ENCODE peak calls at places on chromosomes 2 and 18, in ten cellular contexts. Y is right lobe of liver, D is mammary epithelial cell, X is GM12865, U is A549, G is fibroblast of lung, I is fibroblast of the aortic adventitia, Z is skeletal muscle cell, E is brain microvascular endothelial cell, P is cardiac fibroblast. R is an unnamed sample.

GRCh38 chr2:25301453-25302352 is 40.0 kb downstream of the DNMT3A start:
- DNase-seq in Y (no peak), D (peak; percentile 96), X (peak; percentile 97), U (no peak), G (peak; percentile 65), I (peak; percentile 52), Z (peak; percentile 62), E (peak; percentile 67), P (peak; percentile 79), R (peak; percentile 23)

GRCh38 chr2:239293450-239294430 is 107.1 kb downstream of the HDAC4 start:
- DNase-seq in Y (no peak), D (no peak), X (peak; percentile 61), U (no peak), G (no peak), I (no peak), Z (no peak), E (no peak), P (no peak), R (no peak)

GRCh38 chr2:148528356-148529064 is 116.0 kb upstream of the EPC2 start:
- DNase-seq in Y (no peak), D (no peak), X (peak; percentile 39), U (no peak), G (no peak), I (no peak), Z (no peak), E (no peak), P (no peak), R (peak; percentile 82)

GRCh38 chr2:171794918-171795317 is 99.1 kb downstream of the SLC25A12 start:
- DNase-seq in Y (no peak), D (no peak), X (no peak), U (no peak), G (no peak), I (no peak), Z (no peak), E (no peak), P (no peak), R (no peak)

GRCh38 chr18:3262234-3263171 is 570 bp downstream of the MYL12B start:
- DNase-seq in Y (peak; percentile 62), D (peak; percentile 45), X (peak; percentile 31), U (no peak), G (no peak), I (peak; percentile 50), Z (no peak), E (no peak), P (peak; percentile 52), R (no peak)

GRCh38 chr18:24629926-24630325 is 169.5 kb downstream of the HRH4 start:
- DNase-seq in Y (no peak), D (no peak), X (no peak), U (no peak), G (no peak), I (no peak), Z (no peak), E (no peak), P (no peak), R (no peak)

GRCh38 chr2:25586726-25587144 is 86.6 kb downstream of the DTNB start:
- DNase-seq in Y (no peak), D (no peak), X (peak; percentile 91), U (no peak), G (no peak), I (no peak), Z (no peak), E (no peak), P (peak; percentile 17), R (no peak)

GRCh38 chr2:28956890-28957289 is 24.2 kb upstream of the TOGARAM2 start:
- DNase-seq in Y (no peak), D (no peak), X (no peak), U (no peak), G (peak; percentile 26), I (no peak), Z (no peak), E (peak; percentile 18), P (peak; percentile 49), R (no peak)

GRCh38 chr2:220703279-220703678 is 868.8 kb downstream of the EPHA4 start:
- DNase-seq in Y (no peak), D (peak; percentile 66), X (no peak), U (no peak), G (no peak), I (no peak), Z (no peak), E (no peak), P (no peak), R (no peak)

GRCh38 chr2:73823416-73823815 is 5.3 kb upstream of the STAMBP start:
- DNase-seq in Y (no peak), D (no peak), X (no peak), U (no peak), G (no peak), I (no peak), Z (no peak), E (no peak), P (no peak), R (no peak)

GRCh38 chr2:111701266-111701665 is 182.7 kb downstream of the ANAPC1 start:
- DNase-seq in Y (peak; percentile 41), D (peak; percentile 61), X (no peak), U (no peak), G (no peak), I (no peak), Z (no peak), E (no peak), P (no peak), R (no peak)

GRCh38 chr2:191678437-191679110 is 638 bp downstream of the NABP1 start:
- DNase-seq in Y (peak; percentile 73), D (peak; percentile 62), X (peak; percentile 80), U (peak; percentile 57), G (no peak), I (no peak), Z (no peak), E (no peak), P (peak; percentile 54), R (no peak)

GRCh38 chr2:191677646-191678436 is at the start of gene NABP1:
- DNase-seq in Y (peak; percentile 99), D (peak; percentile 97), X (peak; percentile 99), U (peak; percentile 74), G (peak; percentile 97), I (peak; percentile 96), Z (peak; percentile 96), E (peak; percentile 96), P (peak; percentile 97), R (peak; percentile 93)

GRCh38 chr2:191682148-191682547 is 4.2 kb downstream of the NABP1 start:
- DNase-seq in Y (no peak), D (no peak), X (no peak), U (no peak), G (no peak), I (no peak), Z (no peak), E (no peak), P (peak; percentile 60), R (no peak)

GRCh38 chr2:191679818-191680600 is 2.1 kb downstream of the NABP1 start:
- DNase-seq in Y (no peak), D (peak; percentile 82), X (peak; percentile 79), U (peak; percentile 35), G (peak; percentile 64), I (peak; percentile 73), Z (no peak), E (no peak), P (peak; percentile 91), R (peak; percentile 60)

DNA sequence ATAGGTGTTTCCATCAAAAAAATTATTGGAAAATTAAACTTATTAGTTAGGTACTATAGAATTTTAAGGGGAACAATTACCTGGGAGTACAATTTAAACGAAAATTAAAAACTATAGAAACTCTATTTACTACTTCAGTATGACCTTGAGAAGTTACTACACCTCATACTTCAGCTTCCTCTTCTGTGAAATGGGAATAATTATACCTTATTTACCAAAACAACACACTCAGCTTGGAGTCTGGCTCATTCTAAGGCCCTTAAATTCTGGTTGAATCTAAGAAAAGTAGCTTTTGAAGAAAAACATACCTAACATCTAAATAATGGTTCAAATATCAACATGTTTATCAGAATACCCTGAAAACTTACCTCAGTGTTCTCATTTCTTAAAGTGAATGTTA is 2.7 kb downstream of the NABP1 start:
- DNase-seq in Y (no peak), D (no peak), X (no peak), U (no peak), G (no peak), I (no peak), Z (no peak), E (no peak), P (no peak), R (no peak)
- H3K4me3 ChIP-seq in Y (no peak overlapping the region), D (peak overlapping the region; percentile 78), X (peak overlapping the region; percentile 66), U (peak overlapping the region; percentile 24), G (peak overlapping the region; percentile 85), I (peak overlapping the region; percentile 57), Z (peak overlapping the region; percentile 76), E (peak overlapping the region; percentile 42), P (peak overlapping the region; percentile 9), R (no peak overlapping the region)

GRCh38 chr2:7449287-7449686 is 532.1 kb downstream of the RNF144A start:
- DNase-seq in Y (no peak), D (no peak), X (no peak), U (no peak), G (no peak), I (no peak), Z (no peak), E (no peak), P (no peak), R (no peak)

GRCh38 chr2:7444614-7445013 is 527.4 kb downstream of the RNF144A start:
- DNase-seq in Y (no peak), D (no peak), X (no peak), U (no peak), G (no peak), I (no peak), Z (no peak), E (no peak), P (no peak), R (no peak)

GRCh38 chr2:7450188-7451156 is 533.3 kb downstream of the RNF144A start:
- DNase-seq in Y (no peak), D (no peak), X (peak; percentile 41), U (no peak), G (no peak), I (no peak), Z (no peak), E (no peak), P (no peak), R (no peak)

GRCh38 chr2:7452110-7452851 is 535.1 kb downstream of the RNF144A start:
- DNase-seq in Y (no peak), D (no peak), X (no peak), U (no peak), G (no peak), I (no peak), Z (no peak), E (no peak), P (no peak), R (no peak)

GRCh38 chr2:7448578-7449264 is 531.5 kb downstream of the RNF144A start:
- DNase-seq in Y (no peak), D (no peak), X (no peak), U (no peak), G (no peak), I (no peak), Z (no peak), E (no peak), P (no peak), R (no peak)
- H3K4me3 ChIP-seq in Y (no peak overlapping the region), D (no peak overlapping the region), X (no peak overlapping the region), U (no peak overlapping the region), G (no peak overlapping the region), I (no peak overlapping the region), Z (no peak overlapping the region), E (no peak overlapping the region), P (no peak overlapping the region), R (no peak overlapping the region)

GRCh38 chr18:58253318-58253717 is 209.3 kb downstream of the NEDD4L start:
- DNase-seq in Y (no peak), D (no peak), X (no peak), U (no peak), G (no peak), I (no peak), Z (no peak), E (no peak), P (no peak), R (no peak)
- H3K4me3 ChIP-seq in Y (no peak overlapping the region), D (no peak overlapping the region), X (no peak overlapping the region), U (no peak overlapping the region), G (no peak overlapping the region), I (no peak overlapping the region), Z (no peak overlapping the region), E (no peak overlapping the region), P (no peak overlapping the region), R (no peak overlapping the region)

GRCh38 chr2:136957044-136957443 is 191.7 kb downstream of the THSD7B start:
- DNase-seq in Y (no peak), D (no peak), X (no peak), U (no peak), G (no peak), I (no peak), Z (no peak), E (no peak), P (no peak), R (no peak)
- H3K4me3 ChIP-seq in Y (no peak overlapping the region), D (no peak overlapping the region), X (no peak overlapping the region), U (no peak overlapping the region), G (no peak overlapping the region), I (no peak overlapping the region), Z (no peak overlapping the region), E (no peak overlapping the region), P (no peak overlapping the region), R (no peak overlapping the region)

R was measured in Jurkat, Clone E6-1.